ENCODE peak calls at places on chromosomes 3 and 15, in four cellular contexts. A, Y, Q and M are unnamed samples.

GRCh38 chr3:52636673-52637072 is 49.0 kb downstream of the PBRM1 start:
- DNase-seq in A (no peak), Y (no peak), Q (no peak), M (no peak)

GRCh38 chr3:73324203-73325155 is 263.0 kb downstream of the EBLN2 start:
- DNase-seq in A (no peak), Y (no peak), Q (no peak), M (peak; percentile 11)

GRCh38 chr15:74140445-74140761 is 10.0 kb downstream of the ISLR2 start:
- DNase-seq in A (no peak), Y (no peak), Q (no peak), M (no peak)

GRCh38 chr3:119741701-119742100 is 38.9 kb downstream of the CFAP91 start:
- DNase-seq in A (no peak), Y (no peak), Q (no peak), M (no peak)

GRCh38 chr3:43489918-43490317 is 131.9 kb downstream of the ANO10 start:
- DNase-seq in A (no peak), Y (no peak), Q (no peak), M (no peak)

GRCh38 chr3:48596676-48597407 is 1.7 kb upstream of the COL7A1 start:
- DNase-seq in A (no peak), Y (no peak), Q (no peak), M (no peak)

GRCh38 chr3:36201546-36201945 is 178.8 kb upstream of the STAC start:
- DNase-seq in A (no peak), Y (no peak), Q (no peak), M (no peak)

GRCh38 chr15:46386356-46386755 is 751.5 kb downstream of the SQOR start:
- DNase-seq in A (no peak), Y (no peak), Q (no peak), M (no peak)

GRCh38 chr15:64851503-64851840 is 9.8 kb downstream of the PLEKHO2 start:
- DNase-seq in A (peak; percentile 93), Y (no peak), Q (no peak), M (peak; percentile 56)

GRCh38 chr3:126474498-126475410 is 937 bp downstream of the ZXDC start:
- DNase-seq in A (peak; percentile 35), Y (no peak), Q (peak; percentile 39), M (no peak)

GRCh38 chr3:39166134-39166710 is 12.8 kb upstream of the CSRNP1 start:
- DNase-seq in A (peak; percentile 94), Y (no peak), Q (no peak), M (no peak)

GRCh38 chr3:37287776-37288175 is 113.4 kb upstream of the LRRFIP2 start:
- DNase-seq in A (peak; percentile 42), Y (no peak), Q (no peak), M (no peak)

GRCh38 chr15:87219650-87220615 is 1036.6 kb downstream of the NTRK3 start:
- DNase-seq in A (no peak), Y (no peak), Q (no peak), M (no peak)

GRCh38 chr3:127162947-127163645 is 29.8 kb upstream of the PRR23E start:
- DNase-seq in A (no peak), Y (peak; percentile 49), Q (no peak), M (no peak)

GRCh38 chr3:21664996-21665395 is 86.0 kb downstream of the ZNF385D start:
- DNase-seq in A (no peak), Y (no peak), Q (no peak), M (no peak)

GRCh38 chr15:47588968-47589367 is 128.3 kb upstream of the SEMA6D start:
- DNase-seq in A (no peak), Y (no peak), Q (no peak), M (no peak)
- TF ChIP-seq CTCF in A (peak; percentile 7), Y (no peak), Q (no peak), M (no peak)

DNA sequence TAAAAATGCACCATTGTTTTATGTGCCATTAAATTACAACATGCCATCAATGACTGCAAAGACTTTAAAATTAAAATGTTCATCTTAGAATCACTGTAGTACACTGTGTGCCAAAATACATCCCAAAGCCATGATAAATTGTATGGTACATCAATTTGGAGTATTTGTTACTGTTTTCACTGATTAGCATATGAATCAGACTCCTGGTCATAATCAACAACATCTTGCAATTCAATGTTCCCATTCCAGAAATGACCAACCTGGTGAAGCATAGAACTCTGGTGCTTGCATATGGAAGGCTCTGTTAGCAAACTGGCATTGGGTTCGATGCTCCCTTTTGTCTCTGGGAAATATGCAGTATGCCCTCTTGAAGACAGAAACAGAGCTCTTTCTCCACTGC is 22.5 kb downstream of the LYSMD2 start:
- DNase-seq in A (no peak), Y (no peak), Q (no peak), M (no peak)
- TF ChIP-seq CTCF in A (no peak), Y (no peak), Q (no peak), M (no peak)

DNA sequence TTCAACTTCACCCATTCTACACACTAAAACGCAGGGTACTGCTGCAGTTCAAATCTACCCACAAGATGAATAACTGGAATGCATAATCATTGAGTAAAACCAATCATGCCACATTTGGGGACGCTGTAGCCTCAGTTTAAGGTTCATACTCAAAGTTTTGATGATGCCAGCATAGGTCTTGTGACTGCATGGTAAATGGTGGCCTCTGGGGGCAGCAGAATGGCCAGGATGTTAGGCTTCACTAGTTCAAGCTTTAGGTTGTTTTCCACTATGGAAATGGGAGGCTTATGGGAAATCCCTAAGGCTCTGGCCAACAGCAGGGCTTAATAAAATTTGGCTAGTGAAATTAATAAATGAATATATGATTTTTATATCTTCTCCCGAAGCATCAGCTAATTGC is 104.3 kb upstream of the TSC22D2 start:
- DNase-seq in A (no peak), Y (peak; percentile 25), Q (no peak), M (no peak)
- TF ChIP-seq CTCF in A (no peak), Y (peak; percentile 83), Q (peak; percentile 12), M (peak; percentile 6)

GRCh38 chr3:155889212-155889611 is 18.8 kb downstream of the GMPS start:
- DNase-seq in A (no peak), Y (no peak), Q (no peak), M (no peak)

GRCh38 chr3:155891341-155891740 is 20.9 kb downstream of the GMPS start:
- DNase-seq in A (no peak), Y (no peak), Q (no peak), M (no peak)

GRCh38 chr3:155890671-155891190 is 20.3 kb downstream of the GMPS start:
- DNase-seq in A (peak; percentile 53), Y (peak; percentile 77), Q (no peak), M (peak; percentile 47)

GRCh38 chr3:155886915-155887314 is 16.5 kb downstream of the GMPS start:
- DNase-seq in A (no peak), Y (no peak), Q (no peak), M (no peak)

DNA sequence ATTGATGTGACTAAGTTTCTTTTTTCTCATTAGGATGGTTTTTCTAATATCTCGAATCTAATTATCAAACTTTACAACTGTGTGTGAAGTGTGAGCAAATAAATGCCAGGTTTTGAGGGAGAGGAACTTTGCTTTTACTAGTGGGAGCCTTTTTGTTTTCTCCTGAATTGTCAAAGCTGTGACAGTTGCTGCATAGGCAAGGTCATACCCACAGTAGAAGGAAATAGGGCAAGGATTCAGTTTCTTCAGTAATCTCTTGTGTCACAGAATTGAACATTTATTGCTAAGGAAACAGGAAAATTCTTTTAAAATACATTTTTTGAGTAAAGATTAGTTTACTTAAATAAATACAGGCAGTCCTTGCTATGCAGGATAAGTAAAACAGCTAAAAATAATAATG is 19.5 kb downstream of the GMPS start:
- DNase-seq in A (no peak), Y (no peak), Q (no peak), M (no peak)
- TF ChIP-seq CTCF in A (no peak), Y (no peak), Q (no peak), M (no peak)

GRCh38 chr3:151379083-151379734 is 5.3 kb downstream of the P2RY12 start:
- DNase-seq in A (no peak), Y (peak; percentile 7), Q (no peak), M (no peak)
- TF ChIP-seq CTCF in A (peak; percentile 50), Y (peak; percentile 65), Q (no peak), M (peak; percentile 38)

DNA sequence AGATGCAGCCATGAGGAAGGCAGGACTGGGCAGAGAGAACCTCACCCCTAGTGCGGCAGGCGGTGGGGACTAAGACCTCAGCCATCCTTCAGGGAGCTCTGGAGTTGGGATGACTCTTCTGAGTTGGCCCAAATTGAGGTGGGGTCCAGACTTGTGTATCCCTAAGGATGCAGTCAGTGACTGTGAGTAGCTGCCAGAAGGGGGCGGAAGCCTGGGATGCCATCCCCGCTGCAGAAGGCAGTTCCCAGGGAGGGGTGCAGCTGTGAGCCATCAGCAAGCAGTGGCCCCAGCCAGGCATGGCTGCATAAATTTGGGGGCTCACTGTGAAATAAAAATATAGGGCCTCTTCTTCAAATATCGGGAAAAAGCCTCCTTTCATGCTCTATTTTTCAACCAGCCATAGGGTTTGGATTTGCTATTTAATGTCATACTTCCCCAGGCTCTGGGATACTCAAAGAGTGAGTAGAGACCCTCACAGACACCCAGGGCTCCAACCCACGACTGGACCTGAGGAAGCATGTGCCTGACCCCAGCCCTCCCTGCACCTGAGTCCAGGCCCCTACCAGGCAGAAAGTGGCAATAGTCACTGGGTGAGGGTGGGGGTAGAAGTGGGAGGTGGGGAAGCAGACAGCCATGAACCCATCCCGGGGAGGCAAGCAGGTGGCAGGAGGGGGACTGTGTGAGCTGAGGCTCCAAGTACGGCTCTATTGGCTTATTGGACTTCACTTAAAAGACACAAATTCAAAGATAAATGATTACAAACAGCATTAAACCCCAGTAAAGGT is 30.5 kb downstream of the GRK7 start:
- DNase-seq in A (no peak), Y (peak; percentile 31), Q (no peak), M (no peak)
- TF ChIP-seq CTCF in A (no peak), Y (peak; percentile 26), Q (no peak), M (no peak)

GRCh38 chr15:89139613-89140499 is 51.6 kb downstream of the ABHD2 start:
- DNase-seq in A (no peak), Y (no peak), Q (no peak), M (no peak)
- TF ChIP-seq CTCF in A (peak; percentile 14), Y (no peak), Q (no peak), M (peak; percentile 31)

DNA sequence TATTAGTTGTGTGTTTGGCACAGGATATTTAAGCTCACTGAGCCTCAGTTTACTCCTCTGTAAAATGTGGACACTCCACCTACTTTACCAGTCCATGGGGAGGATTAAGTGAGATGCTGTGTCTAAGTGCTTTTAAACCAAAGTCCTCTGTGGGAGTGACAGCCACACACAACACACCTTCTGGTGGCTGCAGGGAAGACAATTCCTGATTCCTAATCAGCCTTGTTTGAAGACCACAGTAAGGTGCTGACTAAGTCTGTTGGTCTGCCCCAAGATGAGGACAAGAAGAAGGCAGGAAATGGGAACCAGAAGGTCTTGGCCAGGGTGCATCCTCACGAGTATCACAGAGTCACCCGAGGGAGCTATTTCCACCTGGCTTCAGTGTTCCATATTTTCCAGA is 52.3 kb downstream of the EPHB1 start:
- DNase-seq in A (no peak), Y (no peak), Q (no peak), M (no peak)
- TF ChIP-seq CTCF in A (no peak), Y (no peak), Q (no peak), M (no peak)

DNA sequence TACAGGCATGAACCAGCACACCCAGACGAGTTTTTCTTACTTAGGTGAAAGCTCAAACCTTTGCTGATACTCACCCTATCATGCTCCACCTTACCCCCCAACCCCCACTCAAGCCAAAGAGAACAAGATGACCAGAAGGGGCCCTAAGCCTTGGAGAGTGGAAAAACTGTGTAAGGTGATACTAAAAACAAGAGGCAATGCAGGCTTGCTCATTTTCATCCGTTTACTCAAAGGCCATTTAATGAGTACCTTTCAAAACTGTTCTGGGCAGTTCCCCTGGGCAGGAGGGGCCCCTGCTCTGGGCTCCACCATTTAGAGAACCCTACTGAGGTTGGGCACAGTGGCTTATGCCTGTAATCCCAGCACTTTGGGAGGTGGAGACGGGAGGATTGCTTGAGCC is 6.7 kb downstream of the TYRO3 start:
- DNase-seq in A (no peak), Y (peak; percentile 24), Q (no peak), M (no peak)
- TF ChIP-seq CTCF in A (no peak), Y (no peak), Q (no peak), M (no peak)

GRCh38 chr3:103393395-103394186 is 958.8 kb downstream of the ZPLD1 start:
- DNase-seq in A (peak; percentile 71), Y (no peak), Q (no peak), M (no peak)
- TF ChIP-seq CTCF in A (no peak), Y (no peak), Q (no peak), M (no peak)